ENCODE peak calls at places on chromosome 2, in five cellular contexts. Y is skeletal muscle cell; C is stimulated activated CD4-positive, alpha-beta T cell treated with anti-CD3 and anti-CD28 coated beads, Interleukin-1b, Interleukin-23, amount 100 ng/mL, for 4 hours; L is T-helper 2 cell; N is HTR-8/SVneo. G is an unnamed sample.

GRCh38 chr2:231672617-231673347 is 35.5 kb upstream of the PTMA start:
- DNase-seq in Y (no peak), C (no peak), L (no peak), N (peak; percentile 51), G (no peak)

GRCh38 chr2:36971990-36972389 is 5.7 kb upstream of the STRN start:
- DNase-seq in Y (no peak), C (no peak), L (no peak), N (no peak), G (no peak)

GRCh38 chr2:230067990-230068657 is 600 bp downstream of the SLC16A14 start:
- DNase-seq in Y (no peak), C (no peak), L (no peak), N (peak; percentile 25), G (peak; percentile 41)

GRCh38 chr2:7020468-7020867 is 103.3 kb downstream of the RNF144A start:
- DNase-seq in Y (no peak), C (no peak), L (no peak), N (no peak), G (no peak)

GRCh38 chr2:239960929-239961661 is 64.0 kb downstream of the NDUFA10 start:
- DNase-seq in Y (no peak), C (no peak), L (no peak), N (no peak), G (no peak)

GRCh38 chr2:179181002-179181401 is 83.6 kb downstream of the SESTD1 start:
- DNase-seq in Y (no peak), C (no peak), L (no peak), N (no peak), G (no peak)

GRCh38 chr2:174340400-174341300 is 5.9 kb downstream of the SP9 start:
- DNase-seq in Y (no peak), C (no peak), L (no peak), N (no peak), G (no peak)

GRCh38 chr2:218896501-218897393 is 16.1 kb downstream of the WNT10A start:
- DNase-seq in Y (no peak), C (peak; percentile 77), L (peak; percentile 82), N (peak; percentile 50), G (peak; percentile 86)

GRCh38 chr2:219161097-219161496 is 482 bp upstream of the NHEJ1 start:
- DNase-seq in Y (no peak), C (no peak), L (no peak), N (no peak), G (no peak)

GRCh38 chr2:85743304-85743978 is 10.3 kb upstream of the ATOH8 start:
- DNase-seq in Y (no peak), C (no peak), L (no peak), N (no peak), G (no peak)

GRCh38 chr2:96091711-96092579 is 24.4 kb downstream of the ADRA2B start:
- DNase-seq in Y (no peak), C (no peak), L (no peak), N (no peak), G (peak; percentile 11)

GRCh38 chr2:69309336-69310048 is 77.5 kb downstream of the GFPT1 start:
- DNase-seq in Y (no peak), C (no peak), L (peak; percentile 14), N (no peak), G (no peak)